ENCODE peak calls at places on chromosomes 12 and 14, in nine cellular contexts. J is CD4-positive, alpha-beta T cell; W is mesothelial cell of epicardium; E is HFF-Myc; G is bronchial epithelial cell; H is body of pancreas; S is GM20000; D is right atrium auricular region; P is BE2C. A is an unnamed sample.
A peak's percentile ranks its signal among the peaks of the same experiment; 100 is the strongest.

GRCh38 chr12:108065061-108065460 is 64.0 kb upstream of the WSCD2 start:
- DNase-seq in J (no peak), W (no peak), E (no peak), G (no peak), H (no peak), S (no peak), D (no peak), P (no peak), A (no peak)

GRCh38 chr12:54998958-54999510 is 14.5 kb upstream of the TESPA1 start:
- DNase-seq in J (no peak), W (no peak), E (no peak), G (no peak), H (no peak), S (no peak), D (no peak), P (no peak), A (no peak)

GRCh38 chr14:99568567-99569560 is 35.1 kb downstream of the CCDC85C start:
- DNase-seq in J (no peak), W (no peak), E (no peak), G (no peak), H (peak; percentile 31), S (no peak), D (peak; percentile 66), P (peak; percentile 64), A (peak; percentile 58)

GRCh38 chr14:99727096-99727870 is 43.2 kb downstream of the CYP46A1 start:
- DNase-seq in J (no peak), W (no peak), E (no peak), G (no peak), H (peak; percentile 4), S (no peak), D (peak; percentile 40), P (no peak), A (no peak)

GRCh38 chr12:100187857-100188519 is 12.6 kb upstream of the ACTR6 start:
- DNase-seq in J (no peak), W (no peak), E (no peak), G (no peak), H (no peak), S (no peak), D (peak; percentile 48), P (no peak), A (no peak)

GRCh38 chr14:59564356-59564755 is 12.3 kb downstream of the CCDC175 start:
- DNase-seq in J (no peak), W (no peak), E (no peak), G (no peak), H (no peak), S (no peak), D (no peak), P (no peak), A (no peak)

GRCh38 chr12:38149395-38150073 is 167.0 kb upstream of the ALG10B start:
- DNase-seq in J (no peak), W (no peak), E (no peak), G (no peak), H (no peak), S (no peak), D (peak; percentile 28), P (no peak), A (peak; percentile 57)

GRCh38 chr14:66508846-66509621 is 1.1 kb downstream of the GPHN start:
- DNase-seq in J (peak; percentile 18), W (peak; percentile 20), E (no peak), G (no peak), H (peak; percentile 46), S (peak; percentile 81), D (no peak), P (peak; percentile 55), A (peak; percentile 33)

GRCh38 chr12:28024231-28024995 is 51.9 kb upstream of the PTHLH start:
- DNase-seq in J (no peak), W (no peak), E (no peak), G (peak; percentile 97), H (no peak), S (no peak), D (no peak), P (no peak), A (no peak)

GRCh38 chr12:124295431-124296058 is 652 bp downstream of the RFLNA start:
- DNase-seq in J (no peak), W (no peak), E (no peak), G (no peak), H (no peak), S (no peak), D (no peak), P (no peak), A (no peak)

GRCh38 chr14:39548358-39548757 is 116.1 kb upstream of the FBXO33 start:
- DNase-seq in J (no peak), W (no peak), E (no peak), G (no peak), H (no peak), S (no peak), D (no peak), P (no peak), A (no peak)

GRCh38 chr12:28172434-28173030 is 17.7 kb upstream of the CCDC91 start:
- DNase-seq in J (no peak), W (no peak), E (peak; percentile 42), G (peak; percentile 80), H (peak; percentile 53), S (no peak), D (no peak), P (peak; percentile 42), A (peak; percentile 78)

DNA sequence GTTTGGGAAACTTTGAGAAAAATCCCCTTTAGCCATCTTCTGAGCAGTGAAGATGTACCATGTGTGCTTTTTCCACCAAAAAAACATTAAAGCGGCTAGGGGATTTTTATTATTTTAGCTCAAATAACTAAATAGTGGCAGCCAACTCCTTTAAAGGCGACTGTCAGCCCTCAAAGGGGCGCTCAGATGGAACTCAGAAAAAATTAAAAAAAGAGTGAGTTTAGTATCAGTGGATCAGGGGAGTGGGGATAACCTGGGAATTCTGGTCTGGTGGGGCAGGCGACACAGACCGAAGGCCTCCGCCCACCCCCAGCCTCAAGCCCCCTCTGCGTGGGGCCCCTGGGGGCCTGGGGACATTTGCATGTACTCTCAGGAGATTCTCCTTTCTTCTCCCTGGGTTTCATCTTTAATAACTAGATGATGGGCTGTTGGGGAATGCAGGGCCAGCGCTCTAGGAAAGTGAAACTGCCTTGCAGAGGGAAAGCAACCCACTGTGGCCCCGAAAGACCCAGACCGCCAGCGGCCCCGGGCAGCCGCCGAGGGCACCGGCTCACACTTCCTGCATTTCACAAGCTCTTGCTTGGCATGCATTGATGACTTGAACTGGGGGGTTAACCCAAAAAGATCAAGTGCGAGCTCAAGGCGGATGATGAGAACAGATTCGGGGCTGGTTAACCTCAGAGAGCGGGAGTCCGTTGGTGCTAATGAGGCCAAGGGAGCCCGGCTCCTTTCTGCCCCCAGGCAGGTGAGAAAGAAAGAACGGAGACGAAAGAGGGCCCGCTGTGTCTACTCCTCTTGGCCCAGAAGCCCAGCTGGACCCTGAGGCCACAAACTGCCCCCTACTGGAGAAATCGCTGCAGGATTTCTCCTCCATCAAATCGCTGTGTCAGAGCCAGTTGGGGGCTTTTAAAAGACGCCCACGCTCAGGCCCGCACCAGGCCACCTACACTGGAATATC is 7.3 kb upstream of the BATF start:
- DNase-seq in J (peak; percentile 29), W (no peak), E (no peak), G (no peak), H (peak; percentile 25), S (no peak), D (no peak), P (no peak), A (no peak)
- TF ChIP-seq CTCF in J (no peak), W (no peak), E (peak; percentile 31), G (no peak), H (no peak), S (peak; percentile 34), D (peak; percentile 56), P (no peak), A (no peak)

GRCh38 chr12:8913702-8914032 is 642 bp upstream of the PHC1 start:
- DNase-seq in J (no peak), W (no peak), E (no peak), G (no peak), H (no peak), S (peak; percentile 18), D (no peak), P (no peak), A (no peak)

GRCh38 chr12:8911606-8912268 is 2.6 kb upstream of the PHC1 start:
- DNase-seq in J (no peak), W (no peak), E (no peak), G (peak; percentile 13), H (no peak), S (no peak), D (no peak), P (no peak), A (no peak)

GRCh38 chr12:8909752-8910151 is 4.6 kb upstream of the PHC1 start:
- DNase-seq in J (no peak), W (no peak), E (no peak), G (no peak), H (no peak), S (no peak), D (no peak), P (no peak), A (no peak)

GRCh38 chr12:8914716-8915526 is 612 bp downstream of the PHC1 start:
- DNase-seq in J (peak; percentile 32), W (peak; percentile 44), E (peak; percentile 27), G (peak; percentile 53), H (peak; percentile 64), S (peak; percentile 85), D (peak; percentile 61), P (peak; percentile 67), A (peak; percentile 61)

GRCh38 chr12:8912910-8913309 is 1.4 kb upstream of the PHC1 start:
- DNase-seq in J (no peak), W (no peak), E (no peak), G (peak; percentile 62), H (peak; percentile 23), S (peak; percentile 45), D (no peak), P (no peak), A (peak; percentile 11)
- TF ChIP-seq CTCF in J (peak; percentile 20), W (peak; percentile 57), E (no peak), G (peak; percentile 38), H (peak; percentile 25), S (no peak), D (peak; percentile 29), P (peak; percentile 12), A (no peak)

DNA sequence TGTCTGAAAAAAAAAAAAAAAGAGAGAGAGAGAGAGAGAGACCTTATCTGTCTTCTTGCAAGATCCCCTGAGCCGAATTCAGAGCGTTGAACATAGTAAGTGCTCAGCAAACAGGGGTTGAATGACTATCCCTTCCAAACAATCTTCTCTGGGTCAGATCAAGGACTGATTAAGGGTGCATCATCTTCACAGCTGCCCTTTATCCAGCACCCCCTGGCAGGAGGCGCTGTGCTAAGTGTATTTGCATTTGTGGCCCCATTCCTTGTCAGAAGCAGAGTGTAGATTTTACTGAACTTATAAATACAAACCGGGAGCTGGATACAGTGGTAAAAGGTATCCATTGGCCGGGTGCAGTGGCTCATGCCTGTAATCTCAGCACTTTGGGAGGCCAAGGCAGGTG is 8.8 kb upstream of the TRPV4 start:
- DNase-seq in J (no peak), W (no peak), E (no peak), G (no peak), H (no peak), S (peak; percentile 12), D (no peak), P (no peak), A (no peak)
- TF ChIP-seq CTCF in J (no peak), W (no peak), E (no peak), G (no peak), H (no peak), S (no peak), D (no peak), P (no peak), A (no peak)

DNA sequence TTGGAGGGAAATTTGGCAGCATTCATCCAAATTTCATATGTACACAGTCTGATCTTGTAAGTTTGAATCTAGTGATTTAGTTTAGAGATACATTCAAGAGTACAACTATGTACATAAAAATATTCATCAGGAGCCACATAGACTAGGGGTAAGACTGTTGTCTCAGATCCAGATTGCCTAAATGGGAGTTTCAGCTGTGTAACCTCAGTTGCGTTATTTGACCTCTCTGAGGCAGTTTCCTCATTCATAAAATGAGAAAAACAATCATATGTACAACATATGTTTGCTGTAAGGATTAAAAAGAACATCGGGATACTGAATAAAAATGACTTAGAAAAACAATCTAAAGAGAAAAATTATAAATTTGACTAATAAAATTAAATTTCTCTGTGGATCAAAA is 577.5 kb downstream of the RPL10L start:
- DNase-seq in J (no peak), W (no peak), E (no peak), G (no peak), H (no peak), S (no peak), D (no peak), P (no peak), A (no peak)
- TF ChIP-seq CTCF in J (no peak), W (no peak), E (no peak), G (no peak), H (no peak), S (no peak), D (no peak), P (no peak), A (no peak)

A was measured in MCF 10A.